ENCODE peak calls at places on chromosome 21, in seven cellular contexts. F is cardiac muscle cell, C is H7, L is neuronal stem cell, P is T-helper 9 cell, D is NCI-H345, B is brain microvascular endothelial cell. W is an unnamed sample.
A peak's percentile ranks its signal among the peaks of the same experiment; 100 is the strongest.

GRCh38 chr21:46554431-46555224 is 50.3 kb downstream of the S100B start:
- DNase-seq in F (no peak), C (peak; percentile 42), L (no peak), P (no peak), D (peak; percentile 6), B (no peak), W (no peak)

GRCh38 chr21:33663241-33663640 is 20.9 kb downstream of the ITSN1 start:
- DNase-seq in F (no peak), C (no peak), L (no peak), P (no peak), D (no peak), B (no peak), W (no peak)

GRCh38 chr21:33345751-33346238 is 21.0 kb downstream of the IFNAR1 start:
- DNase-seq in F (no peak), C (no peak), L (no peak), P (no peak), D (no peak), B (no peak), W (no peak)

GRCh38 chr21:46189213-46189958 is 5.1 kb upstream of the SPATC1L start:
- DNase-seq in F (no peak), C (peak; percentile 36), L (no peak), P (no peak), D (no peak), B (peak; percentile 73), W (no peak)

GRCh38 chr21:29196021-29196663 is 65.7 kb downstream of the MAP3K7CL start:
- DNase-seq in F (no peak), C (peak; percentile 40), L (no peak), P (peak; percentile 23), D (no peak), B (peak; percentile 95), W (no peak)

GRCh38 chr21:42571391-42572150 is 57.9 kb downstream of the SLC37A1 start:
- DNase-seq in F (no peak), C (no peak), L (no peak), P (no peak), D (no peak), B (no peak), W (no peak)

GRCh38 chr21:42650033-42650370 is 3.4 kb upstream of the PDE9A start:
- DNase-seq in F (no peak), C (peak; percentile 44), L (no peak), P (no peak), D (no peak), B (no peak), W (no peak)

GRCh38 chr21:37073417-37074194 is 552 bp downstream of the TTC3 start:
- DNase-seq in F (peak; percentile 28), C (no peak), L (no peak), P (peak; percentile 57), D (peak; percentile 69), B (peak; percentile 35), W (peak; percentile 48)

GRCh38 chr21:39097981-39098380 is 85.3 kb downstream of the PSMG1 start:
- DNase-seq in F (peak; percentile 80), C (no peak), L (no peak), P (no peak), D (no peak), B (no peak), W (no peak)

GRCh38 chr21:35578350-35578782 is 482.0 kb downstream of the SETD4 start:
- DNase-seq in F (no peak), C (no peak), L (no peak), P (no peak), D (no peak), B (peak; percentile 76), W (no peak)

GRCh38 chr21:33950425-33951079 is 34.9 kb upstream of the ATP5PO start:
- DNase-seq in F (no peak), C (no peak), L (no peak), P (no peak), D (no peak), B (no peak), W (no peak)

GRCh38 chr21:43325968-43326367 is 101.0 kb downstream of the SIK1 start:
- DNase-seq in F (no peak), C (no peak), L (no peak), P (no peak), D (no peak), B (no peak), W (no peak)

GRCh38 chr21:32184059-32184458 is 94.8 kb downstream of the MIS18A start:
- DNase-seq in F (peak; percentile 12), C (no peak), L (no peak), P (no peak), D (no peak), B (no peak), W (no peak)

GRCh38 chr21:46111857-46112730 is 14.2 kb downstream of the COL6A2 start:
- DNase-seq in F (no peak), C (peak; percentile 51), L (no peak), P (no peak), D (no peak), B (no peak), W (no peak)

GRCh38 chr21:45914321-45914845 is 67.2 kb upstream of the COL6A1 start:
- DNase-seq in F (no peak), C (no peak), L (no peak), P (no peak), D (no peak), B (no peak), W (no peak)

GRCh38 chr21:34745557-34746255 is 76.9 kb downstream of the CLIC6 start:
- DNase-seq in F (peak; percentile 72), C (peak; percentile 85), L (peak; percentile 80), P (peak; percentile 16), D (peak; percentile 79), B (peak; percentile 80), W (peak; percentile 71)

GRCh38 chr21:41678944-41679343 is 87.9 kb downstream of the RIPK4 start:
- DNase-seq in F (peak; percentile 92), C (peak; percentile 94), L (peak; percentile 90), P (no peak), D (peak; percentile 57), B (peak; percentile 95), W (peak; percentile 86)

GRCh38 chr21:33412832-33413519 is 9.8 kb downstream of the IFNGR2 start:
- DNase-seq in F (no peak), C (no peak), L (no peak), P (no peak), D (no peak), B (no peak), W (no peak)

GRCh38 chr21:38289697-38290096 is 32.9 kb downstream of the KCNJ15 start:
- DNase-seq in F (no peak), C (no peak), L (no peak), P (no peak), D (no peak), B (peak; percentile 99), W (no peak)

GRCh38 chr21:38769253-38769780 is 36.4 kb upstream of the ETS2 start:
- DNase-seq in F (no peak), C (peak; percentile 46), L (no peak), P (no peak), D (no peak), B (peak; percentile 82), W (no peak)

GRCh38 chr21:15027056-15027455 is 37.7 kb downstream of the NRIP1 start:
- DNase-seq in F (no peak), C (no peak), L (no peak), P (no peak), D (no peak), B (no peak), W (no peak)

GRCh38 chr21:43192501-43193081 is 23.8 kb downstream of the CRYAA start:
- DNase-seq in F (no peak), C (no peak), L (no peak), P (no peak), D (no peak), B (no peak), W (no peak)

GRCh38 chr21:43585924-43586411 is 73.3 kb downstream of the HSF2BP start:
- DNase-seq in F (peak; percentile 35), C (no peak), L (peak; percentile 38), P (no peak), D (no peak), B (peak; percentile 99), W (peak; percentile 20)

GRCh38 chr21:42109473-42109872 is 38.4 kb downstream of the UMODL1 start:
- DNase-seq in F (no peak), C (no peak), L (no peak), P (no peak), D (no peak), B (no peak), W (no peak)

GRCh38 chr21:35223480-35224156 is 174.5 kb upstream of the RUNX1 start:
- DNase-seq in F (no peak), C (no peak), L (no peak), P (no peak), D (peak; percentile 87), B (no peak), W (no peak)

GRCh38 chr21:31252091-31252490 is 92.0 kb downstream of the TIAM1 start:
- DNase-seq in F (no peak), C (peak; percentile 23), L (no peak), P (no peak), D (no peak), B (no peak), W (no peak)

W was measured in nephron progenitor cell.